ENCODE peak calls at places on chromosomes 11 and 22, in four cellular contexts. B, U, E and Z are unnamed samples.

GRCh38 chr11:16605971-16606783 is 132.3 kb upstream of the C11orf58 start:
- DNase-seq in B (peak), U (peak), E (peak), Z (peak)

GRCh38 chr11:73426184-73426845 is 50.1 kb downstream of the RELT start:
- DNase-seq in B (no peak), U (no peak), E (no peak), Z (no peak)

GRCh38 chr22:48670747-48671146 is 1156.9 kb downstream of the BRD1 start:
- DNase-seq in B (no peak), U (no peak), E (no peak), Z (no peak)

GRCh38 chr22:46728470-46728869 is 9.6 kb downstream of the CERK start:
- DNase-seq in B (no peak), U (no peak), E (no peak), Z (no peak)

GRCh38 chr11:69227271-69227670 is 66.7 kb upstream of the MYEOV start:
- DNase-seq in B (no peak), U (no peak), E (no peak), Z (no peak)

GRCh38 chr11:112513936-112514716 is 253.5 kb upstream of the PLET1 start:
- DNase-seq in B (no peak), U (no peak), E (no peak), Z (no peak)

GRCh38 chr11:47524200-47524874 is 28.6 kb downstream of the CELF1 start:
- DNase-seq in B (no peak), U (no peak), E (no peak), Z (no peak)

GRCh38 chr11:128841461-128842072 is 25.5 kb downstream of the KCNJ1 start:
- DNase-seq in B (no peak), U (no peak), E (no peak), Z (no peak)

GRCh38 chr22:37562049-37562784 is 1.9 kb downstream of the CDC42EP1 start:
- DNase-seq in B (no peak), U (no peak), E (no peak), Z (no peak)

GRCh38 chr11:111409915-111410314 is 30.8 kb upstream of the POU2AF1 start:
- DNase-seq in B (no peak), U (no peak), E (no peak), Z (no peak)

GRCh38 chr11:96037267-96037990 is 113.5 kb upstream of the MTMR2 start:
- DNase-seq in B (no peak), U (no peak), E (no peak), Z (no peak)

GRCh38 chr11:125123947-125124633 is 12.7 kb upstream of the TMEM218 start:
- DNase-seq in B (peak), U (peak), E (peak), Z (no peak)

GRCh38 chr11:11916981-11917399 is 75.2 kb downstream of the USP47 start:
- DNase-seq in B (no peak), U (peak), E (no peak), Z (no peak)

GRCh38 chr11:47220401-47220821 is 5.6 kb downstream of the DDB2 start:
- DNase-seq in B (no peak), U (peak), E (no peak), Z (peak)

GRCh38 chr11:8360086-8360828 is 96.6 kb upstream of the LMO1 start:
- DNase-seq in B (no peak), U (peak), E (no peak), Z (no peak)

GRCh38 chr11:12761029-12761428 is 86.8 kb downstream of the TEAD1 start:
- DNase-seq in B (no peak), U (no peak), E (peak), Z (no peak)

GRCh38 chr11:9777525-9777924 is 113.6 kb downstream of the SWAP70 start:
- DNase-seq in B (no peak), U (no peak), E (no peak), Z (no peak)

GRCh38 chr11:128232588-128232987 is 354.8 kb downstream of the ETS1 start:
- DNase-seq in B (no peak), U (no peak), E (no peak), Z (no peak)

GRCh38 chr22:20549232-20549841 is 41.9 kb downstream of the MED15 start:
- DNase-seq in B (peak), U (no peak), E (no peak), Z (no peak)

GRCh38 chr22:48954781-48955311 is 872.8 kb downstream of the BRD1 start:
- DNase-seq in B (no peak), U (no peak), E (no peak), Z (no peak)

GRCh38 chr11:114562166-114562916 is 2.7 kb upstream of the NXPE1 start:
- DNase-seq in B (no peak), U (no peak), E (no peak), Z (no peak)

GRCh38 chr11:10809373-10810199 is 860 bp upstream of the EIF4G2 start:
- DNase-seq in B (peak), U (no peak), E (peak), Z (no peak)

GRCh38 chr11:88402192-88402715 is 64.7 kb upstream of the CTSC start:
- DNase-seq in B (no peak), U (no peak), E (no peak), Z (no peak)

GRCh38 chr11:35138949-35139881 is at the start of gene CD44:
- DNase-seq in B (peak), U (no peak), E (peak), Z (no peak)

GRCh38 chr11:12585861-12586260 is 88.4 kb upstream of the TEAD1 start:
- DNase-seq in B (no peak), U (no peak), E (no peak), Z (no peak)

GRCh38 chr11:71301858-71302533 is 49.6 kb upstream of the SHANK2 start:
- DNase-seq in B (no peak), U (no peak), E (no peak), Z (no peak)

GRCh38 chr11:76787271-76787670 is 4.1 kb downstream of the TSKU start:
- DNase-seq in B (no peak), U (no peak), E (no peak), Z (no peak)

GRCh38 chr11:86802601-86803051 is 2.3 kb downstream of the PRSS23 start:
- DNase-seq in B (peak), U (peak), E (peak), Z (no peak)

GRCh38 chr22:27752141-27752540 is 49.4 kb downstream of the MN1 start:
- DNase-seq in B (no peak), U (no peak), E (no peak), Z (no peak)

GRCh38 chr11:6362868-6363678 is 27.2 kb upstream of the SMPD1 start:
- DNase-seq in B (peak), U (peak), E (peak), Z (peak)

GRCh38 chr11:114059984-114060401 is 482 bp downstream of the ZBTB16 start:
- DNase-seq in B (peak), U (no peak), E (no peak), Z (no peak)

GRCh38 chr11:69486773-69487266 is 5.4 kb downstream of the LINC01488 start:
- DNase-seq in B (no peak), U (no peak), E (no peak), Z (no peak)

GRCh38 chr11:57425565-57426438 is 1.1 kb downstream of the SLC43A3 start:
- DNase-seq in B (no peak), U (no peak), E (no peak), Z (no peak)

GRCh38 chr22:44102121-44102520 is 78.0 kb downstream of the PARVB start:
- DNase-seq in B (no peak), U (no peak), E (no peak), Z (no peak)

GRCh38 chr11:3707176-3707575 is 36.0 kb upstream of the CHRNA10 start:
- DNase-seq in B (no peak), U (no peak), E (no peak), Z (no peak)

DNA sequence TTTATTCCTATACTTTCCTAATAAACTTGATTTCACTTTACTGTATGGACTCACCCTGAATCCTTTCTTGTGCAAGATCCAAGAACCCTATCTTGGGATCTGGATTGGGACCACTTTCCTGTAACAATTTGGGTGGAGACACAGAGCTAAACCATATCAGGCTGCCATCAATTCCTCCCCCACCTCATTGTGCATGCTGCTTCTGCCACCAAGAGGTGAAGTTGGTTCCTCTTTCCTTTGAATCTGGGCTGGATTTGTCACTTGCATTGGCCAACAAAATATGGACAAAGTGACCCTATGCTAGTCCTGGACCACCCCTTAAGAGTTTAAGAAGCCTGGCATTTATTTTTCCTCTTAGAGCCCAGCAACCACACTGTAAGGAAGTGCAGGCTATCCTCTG is 39.4 kb upstream of the CEP295 start:
- DNase-seq in B (peak), U (peak), E (no peak), Z (peak)
- TF ChIP-seq CTCF in B (peak), U (peak), E (no peak), Z (peak)

GRCh38 chr11:120134106-120134930 is 3.6 kb downstream of the TRIM29 start:
- DNase-seq in B (no peak), U (no peak), E (no peak), Z (no peak)
- TF ChIP-seq TCF7L2 in B (no peak), U (no peak), E (no peak), Z (no peak)

GRCh38 chr22:19429950-19430889 is 1.3 kb downstream of the HIRA start:
- DNase-seq in B (peak), U (peak), E (no peak), Z (no peak)
- TF ChIP-seq REST in B (no peak), U (no peak), E (no peak), Z (no peak)

GRCh38 chr11:117528061-117528780 is 200.6 kb downstream of the CEP164 start:
- DNase-seq in B (no peak), U (no peak), E (no peak), Z (no peak)
- TF ChIP-seq CTCF in B (no peak), U (no peak), E (no peak), Z (no peak)

GRCh38 chr11:198236-198806 is 5.4 kb downstream of the SCGB1C1 start:
- DNase-seq in B (no peak), U (no peak), E (no peak), Z (no peak)
- TF ChIP-seq TCF7L2 in B (no peak), U (no peak), E (no peak), Z (no peak)

GRCh38 chr11:65425105-65425970 is 2.7 kb downstream of the NEAT1 start:
- DNase-seq in B (peak), U (no peak), E (peak), Z (no peak)

GRCh38 chr11:65427691-65428577 is 5.3 kb downstream of the NEAT1 start:
- DNase-seq in B (peak), U (no peak), E (peak), Z (no peak)

GRCh38 chr11:65424200-65425104 is 1.9 kb downstream of the NEAT1 start:
- DNase-seq in B (peak), U (no peak), E (no peak), Z (no peak)

GRCh38 chr11:65426839-65427690 is 4.5 kb downstream of the NEAT1 start:
- DNase-seq in B (peak), U (no peak), E (peak), Z (no peak)

DNA sequence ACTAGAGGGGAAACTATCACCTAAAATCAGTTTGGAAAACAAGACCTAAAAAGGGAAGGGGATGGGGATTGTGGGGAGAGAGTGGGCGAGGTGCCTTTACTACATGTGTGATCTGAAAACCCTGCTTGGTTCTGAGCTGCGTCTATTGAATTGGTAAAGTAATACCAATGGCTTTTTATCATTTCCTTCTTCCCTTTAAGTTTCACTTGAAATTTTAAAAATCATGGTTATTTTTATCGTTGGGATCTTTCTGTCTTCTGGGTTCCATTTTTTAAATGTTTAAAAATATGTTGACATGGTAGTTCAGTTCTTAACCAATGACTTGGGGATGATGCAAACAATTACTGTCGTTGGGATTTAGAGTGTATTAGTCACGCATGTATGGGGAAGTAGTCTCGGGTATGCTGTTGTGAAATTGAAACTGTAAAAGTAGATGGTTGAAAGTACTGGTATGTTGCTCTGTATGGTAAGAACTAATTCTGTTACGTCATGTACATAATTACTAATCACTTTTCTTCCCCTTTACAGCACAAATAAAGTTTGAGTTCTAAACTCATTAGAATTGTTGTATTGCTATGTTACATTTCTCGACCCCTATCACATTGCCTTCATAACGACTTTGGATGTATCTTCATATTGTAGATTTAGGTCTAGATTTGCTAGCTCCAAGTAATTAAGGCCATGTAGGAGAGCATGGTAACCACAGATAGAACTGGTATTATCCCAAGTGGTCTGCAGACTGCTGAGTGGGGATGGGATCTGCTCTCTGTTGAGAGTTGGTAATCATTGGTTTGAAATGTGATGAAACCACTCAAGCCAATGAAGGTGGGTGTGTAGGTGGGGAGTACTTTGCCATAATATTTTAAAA is 3.6 kb downstream of the NEAT1 start:
- DNase-seq in B (peak), U (no peak), E (peak), Z (no peak)
- TF ChIP-seq REST in B (no peak), U (no peak), E (no peak), Z (no peak)

DNA sequence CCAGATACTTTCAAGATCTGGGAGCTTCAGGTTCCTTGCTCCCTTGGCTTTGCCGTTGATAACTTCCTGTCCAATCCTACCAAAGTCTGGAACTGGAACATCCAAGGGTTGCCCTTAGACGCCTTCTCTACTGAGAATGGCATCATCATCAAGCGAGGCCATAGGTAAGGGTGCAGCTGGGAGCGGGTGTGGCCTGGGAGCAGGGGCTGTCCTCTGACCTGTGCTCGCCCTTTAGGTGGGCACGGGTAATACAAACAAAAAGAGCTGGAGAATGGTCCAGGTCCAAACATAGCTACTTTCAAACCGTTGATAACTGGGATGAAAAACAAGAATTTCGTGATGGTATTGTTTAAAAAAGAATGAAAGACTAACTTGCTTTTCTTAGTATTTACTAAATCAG is 25.0 kb downstream of the CASP12 start:
- DNase-seq in B (peak), U (no peak), E (no peak), Z (no peak)
- TF ChIP-seq CTCF in B (no peak), U (no peak), E (peak), Z (peak)